ENCODE peak calls at places on chromosomes 4 and X, in five cellular contexts. U is GM23248, F is ACHN, S is BJ, A is AG04450. Z is an unnamed sample.

GRCh38 chr4:17787315-17787714 is 5.9 kb upstream of the FAM184B start:
- DNase-seq in U (peak), A (peak), S (no peak), F (peak), Z (no peak)

GRCh38 chrX:67614006-67614405 is 70.2 kb downstream of the AR start:
- DNase-seq in S (no peak), U (no peak), A (no peak), F (no peak), Z (no peak)

GRCh38 chr4:186260504-186261448 is 5.2 kb upstream of the F11 start:
- DNase-seq in F (no peak), A (no peak), S (no peak), U (no peak), Z (no peak)

GRCh38 chrX:53036149-53036548 is 12.4 kb upstream of the GPR173 start:
- DNase-seq in A (no peak), S (no peak), F (no peak), U (no peak), Z (no peak)

GRCh38 chr4:73683033-73683432 is 57.3 kb upstream of the CXCL8 start:
- DNase-seq in F (no peak), S (no peak), U (no peak), A (no peak), Z (no peak)

GRCh38 chr4:172927096-172927495 is 241.5 kb upstream of the GALNT7 start:
- DNase-seq in F (no peak), S (no peak), A (no peak), U (no peak), Z (no peak)

GRCh38 chr4:177339794-177340374 is 30.2 kb downstream of the NEIL3 start:
- DNase-seq in F (peak), U (peak), S (no peak), A (peak), Z (peak)

GRCh38 chr4:176185068-176185467 is 10.3 kb downstream of the SPATA4 start:
- DNase-seq in F (no peak), U (peak), A (peak), S (peak), Z (no peak)

GRCh38 chrX:468979-469378 is 82.3 kb upstream of the PPP2R3B start:
- DNase-seq in S (no peak), A (no peak), U (no peak), F (no peak), Z (no peak)

GRCh38 chr4:141020801-141021261 is 112.4 kb downstream of the RNF150 start:
- DNase-seq in A (no peak), U (peak), S (peak), F (no peak), Z (no peak)

GRCh38 chrX:71954458-71954857 is 43.8 kb downstream of the NHSL2 start:
- DNase-seq in F (no peak), A (no peak), U (no peak), S (no peak), Z (no peak)

GRCh38 chr4:107147864-107148263 is 111.8 kb upstream of the DKK2 start:
- DNase-seq in A (no peak), F (no peak), S (no peak), U (no peak), Z (no peak)

GRCh38 chrX:115344885-115345653 is 55.6 kb downstream of the LUZP4 start:
- DNase-seq in A (peak), S (peak), F (peak), U (peak), Z (peak)

GRCh38 chr4:89661490-89661889 is 175.5 kb downstream of the SNCA start:
- DNase-seq in S (no peak), U (peak), F (peak), A (no peak), Z (peak)

GRCh38 chrX:63250253-63250868 is 100.8 kb downstream of the SPIN4 start:
- DNase-seq in A (peak), F (peak), S (peak), U (peak), Z (peak)

GRCh38 chrX:105910563-105911105 is 88.3 kb downstream of the NRK start:
- DNase-seq in U (no peak), F (no peak), S (no peak), A (no peak), Z (no peak)

GRCh38 chrX:150094996-150095395 is 156.7 kb upstream of the EOLA2 start:
- DNase-seq in U (peak), A (no peak), S (no peak), F (no peak), Z (no peak)

GRCh38 chrX:66021758-66022741 is 17.8 kb downstream of the VSIG4 start:
- DNase-seq in F (no peak), U (no peak), A (no peak), S (no peak), Z (no peak)

GRCh38 chrX:131739823-131740222 is 195.9 kb downstream of the OR13H1 start:
- DNase-seq in U (no peak), A (no peak), S (no peak), F (no peak), Z (no peak)

GRCh38 chr4:5460106-5460801 is 248.1 kb downstream of the EVC2 start:
- DNase-seq in U (peak), A (peak), F (peak), S (no peak), Z (peak)

GRCh38 chrX:48937065-48937907 is 18.5 kb upstream of the PIM2 start:
- DNase-seq in F (no peak), S (no peak), A (no peak), U (peak), Z (no peak)

GRCh38 chr4:185115827-185116232 is 27.2 kb upstream of the SLC25A4 start:
- DNase-seq in F (no peak), A (peak), U (peak), S (no peak), Z (no peak)

GRCh38 chr4:76687730-76688441 is 210.1 kb downstream of the SOWAHB start:
- DNase-seq in S (no peak), F (no peak), A (no peak), U (no peak), Z (no peak)

GRCh38 chrX:101430457-101431078 is 22.5 kb downstream of the HNRNPH2 start:
- DNase-seq in U (peak), A (no peak), S (no peak), F (peak), Z (peak)

Z was measured in foreskin melanocyte.